ENCODE peak calls at places on chromosomes 16 and 17, in eight cellular contexts. One of them, this sample, is unnamed.

GRCh38 chr17:15268003-15268402 is 2.9 kb upstream of the PMP22 start:
- DNase-seq in RPMI8226: no peak
- DNase-seq in coronary artery: no peak
- DNase-seq in T-helper 2 cell: no peak
- DNase-seq in epithelial cell of esophagus: no peak
- DNase-seq in retinal pigment epithelial cell: no peak
- DNase-seq in HT-29: no peak
- DNase-seq in non-pigmented ciliary epithelial cell: no peak
- DNase-seq in this sample: no peak

GRCh38 chr16:85176541-85177447 is 64.5 kb upstream of the CIBAR2 start:
- DNase-seq in RPMI8226: peak
- DNase-seq in coronary artery: no peak
- DNase-seq in T-helper 2 cell: no peak
- DNase-seq in epithelial cell of esophagus: no peak
- DNase-seq in retinal pigment epithelial cell: no peak
- DNase-seq in HT-29: no peak
- DNase-seq in non-pigmented ciliary epithelial cell: no peak
- DNase-seq in this sample: no peak

GRCh38 chr16:22070361-22071351 is 21.7 kb upstream of the VWA3A start:
- DNase-seq in RPMI8226: no peak
- DNase-seq in coronary artery: no peak
- DNase-seq in T-helper 2 cell: no peak
- DNase-seq in epithelial cell of esophagus: peak
- DNase-seq in retinal pigment epithelial cell: no peak
- DNase-seq in HT-29: no peak
- DNase-seq in non-pigmented ciliary epithelial cell: no peak
- DNase-seq in this sample: no peak

GRCh38 chr16:1293921-1294656 is 15.3 kb upstream of the UBE2I start:
- DNase-seq in RPMI8226: no peak
- DNase-seq in coronary artery: no peak
- DNase-seq in T-helper 2 cell: no peak
- DNase-seq in epithelial cell of esophagus: no peak
- DNase-seq in retinal pigment epithelial cell: no peak
- DNase-seq in HT-29: no peak
- DNase-seq in non-pigmented ciliary epithelial cell: no peak
- DNase-seq in this sample: no peak

GRCh38 chr16:1940273-1941161 is 2.5 kb downstream of the MSRB1 start:
- DNase-seq in RPMI8226: no peak
- DNase-seq in coronary artery: no peak
- DNase-seq in T-helper 2 cell: no peak
- DNase-seq in epithelial cell of esophagus: no peak
- DNase-seq in retinal pigment epithelial cell: no peak
- DNase-seq in HT-29: no peak
- DNase-seq in non-pigmented ciliary epithelial cell: no peak
- DNase-seq in this sample: no peak

GRCh38 chr17:60720763-60721531 is 43.3 kb downstream of the BCAS3 start:
- DNase-seq in RPMI8226: peak
- DNase-seq in coronary artery: no peak
- DNase-seq in T-helper 2 cell: peak
- DNase-seq in epithelial cell of esophagus: peak
- DNase-seq in retinal pigment epithelial cell: peak
- DNase-seq in HT-29: peak
- DNase-seq in non-pigmented ciliary epithelial cell: peak
- DNase-seq in this sample: peak

GRCh38 chr16:3264137-3265036 is 8.0 kb upstream of the MEFV start:
- DNase-seq in RPMI8226: peak
- DNase-seq in coronary artery: peak
- DNase-seq in T-helper 2 cell: peak
- DNase-seq in epithelial cell of esophagus: peak
- DNase-seq in retinal pigment epithelial cell: peak
- DNase-seq in HT-29: peak
- DNase-seq in non-pigmented ciliary epithelial cell: peak
- DNase-seq in this sample: peak

GRCh38 chr16:9033125-9033830 is 58.2 kb upstream of the HAPSTR1 start:
- DNase-seq in RPMI8226: peak
- DNase-seq in coronary artery: no peak
- DNase-seq in T-helper 2 cell: no peak
- DNase-seq in epithelial cell of esophagus: peak
- DNase-seq in retinal pigment epithelial cell: no peak
- DNase-seq in HT-29: peak
- DNase-seq in non-pigmented ciliary epithelial cell: no peak
- DNase-seq in this sample: peak

GRCh38 chr17:64457156-64457555 is 8.2 kb downstream of the MILR1 start:
- DNase-seq in RPMI8226: no peak
- DNase-seq in coronary artery: no peak
- DNase-seq in T-helper 2 cell: no peak
- DNase-seq in epithelial cell of esophagus: no peak
- DNase-seq in retinal pigment epithelial cell: no peak
- DNase-seq in HT-29: no peak
- DNase-seq in non-pigmented ciliary epithelial cell: peak
- DNase-seq in this sample: no peak